ENCODE peak calls at places on chromosome 2, in five cellular contexts. Z is esophagus squamous epithelium, V is endothelial cell, U is OCI-LY7, D is neural crest cell. E is an unnamed sample.

GRCh38 chr2:214593723-214594122 is 182.9 kb downstream of the VWC2L start:
- DNase-seq in Z (no peak), V (no peak), U (no peak), D (no peak), E (peak)

GRCh38 chr2:105926960-105927678 is 182.4 kb downstream of the NCK2 start:
- DNase-seq in U (peak), Z (no peak), D (no peak), V (no peak), E (no peak)

GRCh38 chr2:216583157-216583556 is 50.1 kb upstream of the IGFBP2 start:
- DNase-seq in V (no peak), D (no peak), U (no peak), Z (no peak), E (peak)

GRCh38 chr2:127413782-127414743 is 4.2 kb upstream of the PROC start:
- DNase-seq in Z (no peak), V (no peak), D (no peak), U (no peak), E (no peak)

GRCh38 chr2:72131916-72132841 is 15.5 kb downstream of the CYP26B1 start:
- DNase-seq in V (no peak), D (no peak), U (no peak), Z (no peak), E (no peak)

GRCh38 chr2:216651370-216651881 is 18.2 kb downstream of the IGFBP2 start:
- DNase-seq in D (no peak), U (no peak), V (no peak), Z (no peak), E (peak)

GRCh38 chr2:7952046-7952445 is 729.8 kb upstream of the ID2 start:
- DNase-seq in V (no peak), U (no peak), D (no peak), Z (no peak), E (no peak)

GRCh38 chr2:49367003-49367402 is 212.7 kb upstream of the FSHR start:
- DNase-seq in D (no peak), V (no peak), U (no peak), Z (no peak), E (peak)

GRCh38 chr2:9206991-9207640 is 504 bp downstream of the ASAP2 start:
- DNase-seq in Z (no peak), D (peak), V (peak), U (no peak), E (peak)

GRCh38 chr2:98912957-98913915 is 22.8 kb downstream of the CRACDL start:
- DNase-seq in V (no peak), Z (no peak), D (no peak), U (no peak), E (no peak)

GRCh38 chr2:241796610-241797138 is 12.3 kb upstream of the NEU4 start:
- DNase-seq in V (no peak), U (no peak), D (no peak), Z (no peak), E (no peak)

GRCh38 chr2:3761328-3761727 is 58.0 kb downstream of the DCDC2C start:
- DNase-seq in V (no peak), D (no peak), U (no peak), Z (no peak), E (no peak)

GRCh38 chr2:95526360-95527341 is 42.1 kb upstream of the TRIM43B start:
- DNase-seq in D (no peak), Z (no peak), U (no peak), V (peak), E (peak)

GRCh38 chr2:69797836-69798465 is 31.5 kb upstream of the GMCL1 start:
- DNase-seq in Z (no peak), U (no peak), V (no peak), D (no peak), E (no peak)

GRCh38 chr2:143399679-143400078 is 270.5 kb downstream of the ARHGAP15 start:
- DNase-seq in D (no peak), Z (no peak), V (no peak), U (no peak), E (no peak)

GRCh38 chr2:134436706-134437105 is 182.8 kb downstream of the MGAT5 start:
- DNase-seq in V (no peak), U (no peak), Z (no peak), D (no peak), E (no peak)

GRCh38 chr2:241412144-241412543 is 56.1 kb downstream of the FARP2 start:
- DNase-seq in V (no peak), U (no peak), Z (no peak), D (no peak), E (no peak)

GRCh38 chr2:20378891-20379519 is 28.4 kb upstream of the PUM2 start:
- DNase-seq in V (peak), D (peak), U (no peak), Z (no peak), E (peak)

GRCh38 chr2:232741284-232741683 is 35.1 kb downstream of the KCNJ13 start:
- DNase-seq in V (no peak), D (no peak), U (no peak), Z (no peak), E (no peak)

GRCh38 chr2:5123597-5124196 is 568.5 kb upstream of the SOX11 start:
- DNase-seq in U (no peak), Z (no peak), V (no peak), D (no peak), E (no peak)

GRCh38 chr2:157611110-157611509 is 17.6 kb downstream of the ACVR1C start:
- DNase-seq in D (no peak), V (no peak), Z (no peak), U (no peak), E (no peak)

GRCh38 chr2:199659207-199659606 is 191.8 kb downstream of the FTCDNL1 start:
- DNase-seq in Z (no peak), D (peak), U (no peak), V (peak), E (peak)

GRCh38 chr2:209629622-209630021 is 142.0 kb upstream of the UNC80 start:
- DNase-seq in V (no peak), D (no peak), U (no peak), Z (no peak), E (no peak)

GRCh38 chr2:197125000-197125399 is 185.6 kb downstream of the ANKRD44 start:
- DNase-seq in U (no peak), Z (no peak), V (no peak), D (no peak), E (no peak)

GRCh38 chr2:207072579-207072978 is 93.2 kb downstream of the KLF7 start:
- DNase-seq in V (no peak), D (no peak), U (no peak), Z (no peak), E (no peak)